ENCODE peak calls at places on chromosome 1, in six cellular contexts. I is left lung, T is neural progenitor cell, X is fibroblast of lung, M is IMR-90, P is RWPE1. W is an unnamed sample.

GRCh38 chr1:196723325-196724185 is 51.1 kb upstream of the CFHR3 start:
- DNase-seq in I (peak), T (peak), X (no peak), M (peak), P (peak), W (no peak)

GRCh38 chr1:243849089-243850012 is 692 bp downstream of the AKT3 start:
- DNase-seq in I (peak), T (peak), X (peak), M (peak), P (no peak), W (peak)

GRCh38 chr1:1891349-1892078 is 627 bp upstream of the GNB1 start:
- DNase-seq in I (peak), T (peak), X (peak), M (peak), P (peak), W (peak)

GRCh38 chr1:37860346-37860666 is 914 bp upstream of the MTF1 start:
- DNase-seq in I (no peak), T (no peak), X (no peak), M (no peak), P (no peak), W (no peak)

GRCh38 chr1:234108921-234109320 is 204.4 kb downstream of the SLC35F3 start:
- DNase-seq in I (no peak), T (no peak), X (peak), M (peak), P (peak), W (no peak)

GRCh38 chr1:89943846-89944781 is 50.8 kb upstream of the ZNF326 start:
- DNase-seq in I (no peak), T (no peak), X (no peak), M (peak), P (no peak), W (no peak)

GRCh38 chr1:86865973-86866637 is 47.8 kb downstream of the SELENOF start:
- DNase-seq in I (no peak), T (no peak), X (no peak), M (no peak), P (no peak), W (no peak)

GRCh38 chr1:104019675-104020049 is 270.0 kb downstream of the AMY1C start:
- DNase-seq in I (no peak), T (no peak), X (no peak), M (no peak), P (no peak), W (no peak)

GRCh38 chr1:174626031-174627020 is 178.6 kb downstream of the GPR52 start:
- DNase-seq in I (no peak), T (peak), X (peak), M (peak), P (no peak), W (no peak)

GRCh38 chr1:42933060-42933586 is 25.5 kb downstream of the SLC2A1 start:
- DNase-seq in I (no peak), T (no peak), X (no peak), M (no peak), P (no peak), W (no peak)

GRCh38 chr1:204920511-204920910 is 49.8 kb downstream of the NFASC start:
- DNase-seq in I (no peak), T (peak), X (peak), M (no peak), P (no peak), W (no peak)

GRCh38 chr1:112444269-112444668 is 48.3 kb downstream of the CTTNBP2NL start:
- DNase-seq in I (no peak), T (no peak), X (peak), M (peak), P (no peak), W (no peak)

GRCh38 chr1:112325504-112325903 is 70.5 kb upstream of the CTTNBP2NL start:
- DNase-seq in I (no peak), T (peak), X (no peak), M (no peak), P (no peak), W (peak)

GRCh38 chr1:30135729-30136128 is 587.7 kb downstream of the MATN1 start:
- DNase-seq in I (no peak), T (no peak), X (no peak), M (no peak), P (no peak), W (no peak)

GRCh38 chr1:198541737-198542136 is 1.3 kb upstream of the ATP6V1G3 start:
- DNase-seq in I (no peak), T (no peak), X (no peak), M (no peak), P (no peak), W (no peak)

GRCh38 chr1:242025681-242026080 is 26.8 kb upstream of the MAP1LC3C start:
- DNase-seq in I (no peak), T (peak), X (no peak), M (no peak), P (no peak), W (no peak)

GRCh38 chr1:221169447-221169889 is 290.2 kb downstream of the HLX start:
- DNase-seq in I (no peak), T (peak), X (peak), M (peak), P (no peak), W (no peak)

GRCh38 chr1:22582670-22583635 is 19.7 kb downstream of the EPHA8 start:
- DNase-seq in I (peak), T (no peak), X (no peak), M (no peak), P (no peak), W (no peak)

GRCh38 chr1:56362994-56363770 is 216.2 kb downstream of the PLPP3 start:
- DNase-seq in I (no peak), T (no peak), X (peak), M (no peak), P (no peak), W (no peak)

GRCh38 chr1:17587693-17588047 is 48.2 kb downstream of the ARHGEF10L start:
- DNase-seq in I (no peak), T (peak), X (peak), M (peak), P (no peak), W (no peak)

GRCh38 chr1:215156232-215156631 is 73.7 kb downstream of the KCNK2 start:
- DNase-seq in I (no peak), T (no peak), X (peak), M (peak), P (no peak), W (no peak)

GRCh38 chr1:36123357-36123756 is 1.7 kb downstream of the COL8A2 start:
- DNase-seq in I (no peak), T (no peak), X (peak), M (no peak), P (no peak), W (peak)

GRCh38 chr1:67908260-67908936 is 75.1 kb upstream of the GNG12 start:
- DNase-seq in I (no peak), T (no peak), X (peak), M (peak), P (no peak), W (no peak)

GRCh38 chr1:76198452-76198851 is 123.9 kb downstream of the ST6GALNAC3 start:
- DNase-seq in I (no peak), T (no peak), X (peak), M (no peak), P (no peak), W (no peak)

GRCh38 chr1:107244734-107245495 is 104.1 kb downstream of the NTNG1 start:
- DNase-seq in I (no peak), T (no peak), X (peak), M (no peak), P (no peak), W (no peak)

GRCh38 chr1:245201827-245202226 is 47.0 kb downstream of the KIF26B start:
- DNase-seq in I (no peak), T (no peak), X (no peak), M (no peak), P (no peak), W (no peak)

GRCh38 chr1:206456577-206457375 is 13.5 kb upstream of the IKBKE start:
- DNase-seq in I (peak), T (no peak), X (peak), M (no peak), P (peak), W (no peak)

GRCh38 chr1:53128401-53128800 is 14.0 kb downstream of the SLC1A7 start:
- DNase-seq in I (no peak), T (no peak), X (no peak), M (no peak), P (no peak), W (no peak)

GRCh38 chr1:227884370-227885134 is 63.2 kb downstream of the WNT9A start:
- DNase-seq in I (peak), T (no peak), X (no peak), M (no peak), P (no peak), W (peak)

GRCh38 chr1:43358121-43358745 is 548 bp upstream of the CDC20 start:
- DNase-seq in I (no peak), T (peak), X (peak), M (peak), P (peak), W (peak)

GRCh38 chr1:218891577-218891976 is 282.1 kb upstream of the LYPLAL1 start:
- DNase-seq in I (no peak), T (no peak), X (no peak), M (no peak), P (no peak), W (no peak)

GRCh38 chr1:226737819-226738420 is 1.2 kb downstream of the ITPKB start:
- DNase-seq in I (peak), T (peak), X (peak), M (peak), P (peak), W (peak)

GRCh38 chr1:23475134-23475628 is 8.8 kb downstream of the ASAP3 start:
- DNase-seq in I (no peak), T (no peak), X (peak), M (peak), P (peak), W (peak)

GRCh38 chr1:12477301-12477700 is 140.7 kb downstream of the DHRS3 start:
- DNase-seq in I (no peak), T (no peak), X (no peak), M (no peak), P (no peak), W (no peak)

GRCh38 chr1:214551052-214551435 is 358 bp downstream of the PTPN14 start:
- DNase-seq in I (peak), T (peak), X (peak), M (no peak), P (no peak), W (no peak)

GRCh38 chr1:26218906-26219494 is 15.0 kb upstream of the CEP85 start:
- DNase-seq in I (no peak), T (no peak), X (no peak), M (no peak), P (no peak), W (no peak)

GRCh38 chr1:205008896-205009295 is 34.1 kb upstream of the CNTN2 start:
- DNase-seq in I (no peak), T (no peak), X (no peak), M (no peak), P (no peak), W (no peak)

GRCh38 chr1:147051136-147051535 is 113.0 kb downstream of the NBPF12 start:
- DNase-seq in I (peak), T (no peak), X (no peak), M (no peak), P (no peak), W (no peak)

GRCh38 chr1:237467320-237467719 is 423.4 kb downstream of the ZP4 start:
- DNase-seq in I (no peak), T (no peak), X (no peak), M (no peak), P (no peak), W (no peak)

GRCh38 chr1:45622267-45622890 is 1.5 kb downstream of the CCDC17 start:
- DNase-seq in I (peak), T (peak), X (no peak), M (no peak), P (no peak), W (no peak)
- H3K27ac ChIP-seq in I (peak), T (peak), X (no peak), M (no peak), P (peak), W (no peak)

GRCh38 chr1:33155877-33156538 is 25.8 kb downstream of the TRIM62 start:
- DNase-seq in I (no peak), T (no peak), X (no peak), M (no peak), P (no peak), W (no peak)

GRCh38 chr1:33152685-33153432 is 29.0 kb downstream of the TRIM62 start:
- DNase-seq in I (no peak), T (peak), X (no peak), M (no peak), P (no peak), W (peak)

GRCh38 chr1:33150522-33150921 is 31.3 kb downstream of the TRIM62 start:
- DNase-seq in I (no peak), T (no peak), X (no peak), M (no peak), P (no peak), W (no peak)

GRCh38 chr1:33151115-33151514 is 30.7 kb downstream of the TRIM62 start:
- DNase-seq in I (no peak), T (no peak), X (no peak), M (no peak), P (no peak), W (no peak)

GRCh38 chr1:33153650-33154049 is 28.2 kb downstream of the TRIM62 start:
- DNase-seq in I (no peak), T (no peak), X (no peak), M (peak), P (no peak), W (no peak)
- H3K27ac ChIP-seq in I (no peak), T (peak), X (no peak), M (no peak), P (peak), W (peak)

DNA sequence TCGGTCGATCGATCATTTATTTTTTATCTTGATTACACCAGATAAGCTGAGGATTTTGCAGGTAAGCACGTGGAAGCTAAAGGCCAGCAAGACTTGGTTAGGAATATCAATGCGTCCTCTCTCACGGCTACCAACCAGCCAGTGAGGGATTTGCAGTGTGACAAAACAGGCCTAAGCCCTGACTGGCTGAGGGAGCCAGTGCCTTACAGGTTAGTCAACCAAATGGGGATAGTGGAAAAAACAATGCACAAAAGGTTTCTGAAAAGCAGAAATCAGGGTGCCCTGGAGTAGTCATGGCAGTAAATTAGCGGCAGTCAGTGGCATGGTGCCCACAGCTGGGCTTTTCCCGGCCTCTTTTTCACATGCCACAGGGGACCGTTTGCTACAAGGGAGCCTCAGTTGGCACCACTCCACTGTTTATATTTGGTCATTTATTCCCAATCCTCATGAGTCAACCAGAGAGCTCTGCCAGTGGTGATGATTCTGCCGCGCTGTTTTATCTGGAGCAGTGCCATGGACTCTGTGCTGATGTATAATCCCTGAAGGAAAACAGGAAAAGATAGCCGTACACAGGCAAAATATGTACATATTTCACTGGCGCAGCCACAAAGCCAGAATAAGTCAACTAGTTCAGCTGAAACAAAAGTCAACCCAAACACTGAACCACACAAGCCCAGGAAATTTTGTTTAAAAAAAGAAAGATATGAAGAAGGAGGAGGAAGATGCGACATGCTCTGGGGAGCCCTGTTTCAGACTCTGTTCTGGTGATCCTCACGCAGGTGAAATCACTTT is 167.7 kb downstream of the RHOU start:
- DNase-seq in I (no peak), T (no peak), X (peak), M (peak), P (peak), W (peak)
- H3K27ac ChIP-seq in I (peak), T (no peak), X (no peak), M (peak), P (peak), W (peak)

GRCh38 chr1:33341190-33341589 is 20.3 kb upstream of the A3GALT2 start:
- DNase-seq in I (no peak), T (no peak), X (no peak), M (no peak), P (no peak), W (no peak)

GRCh38 chr1:33339413-33339812 is 18.5 kb upstream of the A3GALT2 start:
- DNase-seq in I (no peak), T (peak), X (no peak), M (no peak), P (no peak), W (no peak)

GRCh38 chr1:33344896-33345295 is 24.0 kb upstream of the A3GALT2 start:
- DNase-seq in I (no peak), T (no peak), X (no peak), M (no peak), P (no peak), W (no peak)

GRCh38 chr1:33343539-33343938 is 22.6 kb upstream of the A3GALT2 start:
- DNase-seq in I (no peak), T (no peak), X (peak), M (no peak), P (no peak), W (no peak)

DNA sequence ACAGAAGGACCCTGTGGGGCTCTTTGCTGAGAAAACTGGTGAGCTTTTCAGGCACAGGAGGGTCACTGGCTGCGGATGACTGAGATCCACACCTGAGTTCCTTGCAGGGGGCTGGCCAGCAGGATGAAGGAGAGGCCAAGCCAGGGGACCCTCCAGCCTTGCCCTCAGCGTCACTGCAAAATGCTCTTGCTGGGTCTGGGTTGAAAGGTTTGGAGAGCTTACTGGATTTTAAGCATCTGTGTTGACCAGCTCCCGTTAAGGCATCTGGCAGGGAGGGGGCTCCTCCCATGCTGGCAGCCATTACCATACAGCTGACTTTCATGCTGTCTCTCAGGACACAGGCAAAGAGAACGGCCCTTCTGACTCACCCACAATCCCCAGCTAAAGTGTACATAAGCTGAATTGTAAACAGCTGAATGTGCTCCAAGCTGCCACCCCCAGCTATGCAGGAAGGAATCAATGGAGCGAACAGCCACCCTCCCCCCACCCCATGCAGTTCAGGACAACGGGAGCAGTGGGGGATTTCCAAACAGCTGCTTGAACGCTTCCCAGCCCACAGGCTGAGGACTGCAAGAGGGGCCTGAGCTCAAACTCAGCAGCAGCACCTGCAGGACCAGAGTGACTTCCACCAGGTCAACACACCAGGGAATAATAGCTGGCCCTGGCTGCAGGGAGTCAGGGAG is 21.3 kb upstream of the A3GALT2 start:
- DNase-seq in I (no peak), T (peak), X (peak), M (peak), P (peak), W (peak)
- H3K27ac ChIP-seq in I (peak), T (peak), X (peak), M (peak), P (peak), W (peak)

GRCh38 chr1:210218047-210218446 is 14.5 kb upstream of the SERTAD4 start:
- DNase-seq in I (no peak), T (no peak), X (peak), M (peak), P (no peak), W (no peak)

GRCh38 chr1:210228158-210228557 is 4.4 kb upstream of the SERTAD4 start:
- DNase-seq in I (no peak), T (no peak), X (no peak), M (no peak), P (no peak), W (no peak)

GRCh38 chr1:210222288-210223006 is 10.1 kb upstream of the SERTAD4 start:
- DNase-seq in I (no peak), T (peak), X (peak), M (no peak), P (peak), W (no peak)

GRCh38 chr1:210217482-210217881 is 15.1 kb upstream of the SERTAD4 start:
- DNase-seq in I (no peak), T (no peak), X (no peak), M (no peak), P (no peak), W (no peak)

GRCh38 chr1:210223174-210223904 is 9.3 kb upstream of the SERTAD4 start:
- DNase-seq in I (no peak), T (no peak), X (peak), M (no peak), P (no peak), W (no peak)
- H3K27ac ChIP-seq in I (peak), T (no peak), X (no peak), M (no peak), P (no peak), W (no peak)

GRCh38 chr1:41448831-41449230 is 35.7 kb downstream of the EDN2 start:
- DNase-seq in I (no peak), T (no peak), X (no peak), M (no peak), P (no peak), W (no peak)

GRCh38 chr1:41450747-41451285 is 33.7 kb downstream of the EDN2 start:
- DNase-seq in I (no peak), T (no peak), X (no peak), M (no peak), P (no peak), W (no peak)

GRCh38 chr1:41446851-41447610 is 37.5 kb downstream of the EDN2 start:
- DNase-seq in I (no peak), T (no peak), X (no peak), M (no peak), P (no peak), W (no peak)

GRCh38 chr1:41449326-41449921 is 35.1 kb downstream of the EDN2 start:
- DNase-seq in I (no peak), T (no peak), X (no peak), M (no peak), P (no peak), W (no peak)

DNA sequence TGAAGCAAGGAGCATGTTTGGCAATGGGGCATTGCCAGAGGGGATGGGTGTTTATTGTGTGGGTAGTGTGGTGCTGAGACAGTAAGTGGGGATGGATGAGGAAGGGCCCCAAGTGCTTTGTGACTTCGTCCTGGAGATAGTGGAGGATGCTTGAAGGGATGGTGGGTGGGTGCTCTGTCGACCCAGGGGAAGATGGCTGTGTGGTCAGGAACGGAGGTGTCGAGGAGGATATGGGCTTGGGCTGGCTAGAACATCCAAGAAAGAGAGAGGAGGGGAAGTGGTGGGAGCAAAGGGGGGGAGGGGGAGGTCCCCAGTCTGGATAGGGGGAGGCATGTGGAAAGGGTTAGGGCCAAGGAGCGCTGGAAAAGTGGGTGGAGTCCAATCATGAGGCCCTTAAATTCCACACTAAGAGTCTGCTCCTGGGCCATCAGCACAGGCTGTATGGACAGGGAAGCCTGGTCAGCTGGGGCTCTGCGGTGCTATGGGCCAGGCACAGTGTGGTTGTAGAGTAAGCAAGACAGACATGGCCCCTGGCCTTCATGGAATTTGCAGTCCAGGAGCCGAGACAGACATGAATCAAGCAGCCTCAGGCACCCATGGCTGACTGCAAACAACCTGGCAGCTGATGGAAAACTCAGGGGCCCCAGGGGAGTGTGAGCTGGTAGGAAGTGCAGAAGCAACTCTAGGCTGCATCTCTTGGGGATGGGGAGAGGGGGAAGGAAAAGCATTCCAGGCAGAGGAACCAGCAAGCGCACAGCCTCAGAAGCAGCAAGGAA is 36.3 kb downstream of the EDN2 start:
- DNase-seq in I (no peak), T (no peak), X (no peak), M (no peak), P (peak), W (no peak)
- H3K27ac ChIP-seq in I (no peak), T (no peak), X (no peak), M (no peak), P (no peak), W (no peak)